ENCODE peak calls at places on chromosomes 1 and 21, in six cellular contexts. K is GM12891, C is K562, Z is GM12878, T is H1, P is HepG2. B is an unnamed sample.
A peak's percentile ranks its signal among the peaks of the same experiment; 100 is the strongest.

GRCh38 chr1:7352364-7352763 is 418.7 kb upstream of the VAMP3 start:
- DNase-seq in T (no peak), K (no peak), P (no peak), C (no peak), Z (no peak), B (no peak)

GRCh38 chr1:3992103-3992556 is 92.1 kb upstream of the C1orf174 start:
- DNase-seq in P (no peak), K (no peak), T (no peak), C (no peak), Z (peak; percentile 5), B (no peak)

GRCh38 chr1:233367057-233367759 is 39.7 kb downstream of the MAP3K21 start:
- DNase-seq in C (no peak), K (no peak), T (peak; percentile 25), Z (no peak), P (peak; percentile 10), B (no peak)

GRCh38 chr1:15616704-15617172 is 520 bp upstream of the DDI2 start:
- DNase-seq in T (no peak), K (no peak), C (no peak), P (no peak), Z (no peak), B (no peak)

GRCh38 chr1:22829001-22829989 is 118.7 kb downstream of the EPHB2 start:
- DNase-seq in Z (no peak), C (no peak), T (no peak), P (no peak), K (no peak), B (no peak)

GRCh38 chr1:77889671-77890070 is 1.2 kb downstream of the NEXN start:
- DNase-seq in T (no peak), P (no peak), Z (no peak), C (no peak), K (no peak), B (no peak)

GRCh38 chr1:29481031-29481430 is 244.7 kb downstream of the PTPRU start:
- DNase-seq in T (no peak), C (no peak), Z (no peak), K (no peak), P (no peak), B (no peak)

GRCh38 chr1:87956072-87956471 is 627.4 kb downstream of the LMO4 start:
- DNase-seq in C (no peak), P (no peak), K (no peak), T (no peak), Z (no peak), B (no peak)

GRCh38 chr1:18965206-18966173 is 9.0 kb upstream of the IFFO2 start:
- DNase-seq in C (no peak), K (no peak), P (no peak), T (peak; percentile 75), Z (no peak), B (no peak)

GRCh38 chr21:35475006-35475405 is 425.9 kb upstream of the RUNX1 start:
- DNase-seq in C (no peak), Z (no peak), T (no peak), K (no peak), P (no peak), B (no peak)

GRCh38 chr21:26840912-26841311 is 4.3 kb downstream of the ADAMTS1 start:
- DNase-seq in K (no peak), C (no peak), Z (no peak), T (no peak), P (no peak), B (no peak)

GRCh38 chr1:166691476-166691875 is 147.8 kb upstream of the POGK start:
- DNase-seq in Z (no peak), T (no peak), C (no peak), P (no peak), K (no peak), B (no peak)

GRCh38 chr1:21814981-21815583 is 3.0 kb downstream of the LDLRAD2 start:
- DNase-seq in C (no peak), K (no peak), Z (no peak), T (no peak), P (no peak), B (no peak)

GRCh38 chr1:11778844-11779623 is 17.0 kb downstream of the C1orf167 start:
- DNase-seq in C (no peak), K (no peak), T (no peak), Z (no peak), P (no peak), B (no peak)

GRCh38 chr1:236425031-236425663 is 31.1 kb downstream of the EDARADD start:
- DNase-seq in P (peak; percentile 46), C (no peak), K (peak; percentile 62), Z (peak; percentile 42), T (no peak), B (peak; percentile 57)

GRCh38 chr1:78887459-78887858 is 119.1 kb downstream of the ADGRL4 start:
- DNase-seq in Z (no peak), K (no peak), P (no peak), T (no peak), C (no peak), B (no peak)

GRCh38 chr1:54329337-54329954 is 76.7 kb downstream of the SSBP3 start:
- DNase-seq in Z (no peak), C (no peak), T (no peak), K (no peak), P (no peak), B (no peak)

GRCh38 chr1:214636436-214636835 is 33.4 kb downstream of the CENPF start:
- DNase-seq in Z (no peak), C (no peak), T (no peak), K (no peak), P (no peak), B (no peak)

GRCh38 chr1:113036639-113037321 is 36.2 kb upstream of the LRIG2 start:
- DNase-seq in Z (no peak), K (no peak), C (no peak), T (no peak), P (no peak), B (no peak)

GRCh38 chr1:145978860-145979745 is 14.6 kb downstream of the POLR3GL start:
- DNase-seq in C (peak; percentile 99), K (no peak), Z (peak; percentile 99), P (peak; percentile 50), T (peak; percentile 90), B (peak; percentile 63)
- TF ChIP-seq POLR2A in C (peak; percentile 76), K (no peak), Z (no peak), P (no peak), T (no peak), B (no peak)

GRCh38 chr1:244628719-244629299 is 24.1 kb upstream of the DESI2 start:
- DNase-seq in Z (no peak), C (no peak), P (no peak), T (no peak), K (no peak), B (no peak)
- TF ChIP-seq TAF1 in Z (no peak), C (no peak), P (no peak), T (no peak), K (no peak), B (no peak)

GRCh38 chr1:116453906-116454305 is 80.9 kb downstream of the ATP1A1 start:
- DNase-seq in K (no peak), T (no peak), P (no peak), Z (no peak), C (no peak), B (no peak)
- TF ChIP-seq POLR2AphosphoS5 in K (no peak), T (no peak), P (no peak), Z (no peak), C (no peak), B (no peak)

GRCh38 chr1:119940697-119941096 is 44.4 kb upstream of the ADAM30 start:
- DNase-seq in T (no peak), P (no peak), C (no peak), Z (no peak), K (no peak), B (no peak)
- TF ChIP-seq POLR2A in T (no peak), P (no peak), C (no peak), Z (no peak), K (no peak), B (no peak)

GRCh38 chr21:45280969-45281368 is 6.7 kb downstream of the POFUT2 start:
- DNase-seq in P (no peak), Z (no peak), K (no peak), T (no peak), C (no peak), B (no peak)
- TF ChIP-seq TAF1 in P (no peak), Z (no peak), K (no peak), T (no peak), C (no peak), B (no peak)

DNA sequence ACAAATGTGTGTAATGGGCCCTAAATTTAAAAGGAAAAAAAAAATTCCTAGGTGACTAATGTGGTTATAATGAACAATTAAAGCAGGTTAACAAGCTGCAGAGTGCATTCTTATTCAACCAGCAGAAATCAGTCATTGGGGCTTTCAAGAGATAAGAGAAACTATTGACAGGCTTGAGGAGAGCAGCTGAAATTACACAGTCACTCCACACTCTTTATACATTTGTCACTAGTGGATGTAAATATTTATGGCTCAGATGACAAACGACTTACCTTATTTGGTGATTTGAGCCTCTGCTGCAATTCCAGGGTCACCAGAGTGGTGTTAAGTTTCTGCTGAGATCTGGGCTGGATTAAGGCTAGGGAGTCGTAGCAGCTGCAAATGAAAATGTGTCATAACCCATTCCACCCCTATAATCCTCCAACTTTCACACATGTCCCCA is 896.3 kb downstream of the TTLL7 start:
- DNase-seq in C (no peak), T (no peak), P (no peak), K (no peak), Z (no peak), B (no peak)
- TF ChIP-seq POLR2AphosphoS5 in C (no peak), T (no peak), P (no peak), K (no peak), Z (no peak), B (no peak)

DNA sequence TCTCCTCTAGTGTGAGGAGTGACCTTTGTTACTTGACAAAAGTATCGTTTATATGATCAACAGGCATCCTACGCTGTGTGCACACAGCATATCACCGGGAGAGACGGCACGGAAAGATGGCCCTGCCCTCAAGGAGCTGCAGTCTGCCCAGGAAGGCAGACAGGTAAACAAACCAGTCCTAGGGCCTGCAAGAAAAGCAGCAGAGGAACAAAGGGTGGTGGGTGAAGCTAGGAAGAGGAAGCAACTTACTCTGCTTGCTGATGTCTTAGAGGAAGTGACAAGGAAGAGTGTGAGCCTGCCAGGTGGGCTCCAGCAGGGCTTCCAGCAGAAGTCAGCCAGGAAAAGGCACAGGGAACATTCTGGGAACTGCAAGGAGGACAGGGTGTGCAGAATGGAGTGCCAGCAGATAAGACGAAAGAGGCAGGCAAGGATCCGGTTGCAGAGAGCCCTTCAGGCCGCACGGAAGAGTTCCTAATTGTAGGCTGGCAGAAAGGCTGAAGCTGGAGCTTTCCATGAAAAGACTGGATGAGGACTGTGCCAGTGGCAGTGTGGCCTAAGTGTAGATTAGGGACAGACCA is 106.7 kb downstream of the SLC45A1 start:
- DNase-seq in T (no peak), P (no peak), C (no peak), K (no peak), Z (no peak), B (no peak)
- TF ChIP-seq POLR2A in T (no peak), P (no peak), C (no peak), K (no peak), Z (no peak), B (no peak)

GRCh38 chr1:163275222-163275621 is 46.5 kb upstream of the NUF2 start:
- DNase-seq in T (no peak), P (peak; percentile 7), Z (no peak), C (no peak), K (no peak), B (no peak)
- TF ChIP-seq TAF1 in T (no peak), P (no peak), Z (no peak), C (no peak), K (no peak), B (no peak)